ENCODE peak calls at places on chromosomes 16 and 17, in seven cellular contexts. One of them, this sample, is unnamed.

GRCh38 chr17:3497101-3497500 is 21.3 kb downstream of the ASPA start:
- DNase-seq in DMS153: no peak
- DNase-seq in lung: no peak
- DNase-seq in ELR: no peak
- DNase-seq in HS-27A: no peak
- DNase-seq in endothelial cell: no peak
- DNase-seq in M059J: no peak
- DNase-seq in this sample: no peak

GRCh38 chr17:49715717-49716279 is 8.0 kb upstream of the SLC35B1 start:
- DNase-seq in DMS153: no peak
- DNase-seq in lung: no peak
- DNase-seq in ELR: no peak
- DNase-seq in HS-27A: no peak
- DNase-seq in endothelial cell: no peak
- DNase-seq in M059J: no peak
- DNase-seq in this sample: no peak

GRCh38 chr16:54744998-54745397 is 185.7 kb upstream of the IRX5 start:
- DNase-seq in DMS153: no peak
- DNase-seq in lung: no peak
- DNase-seq in ELR: no peak
- DNase-seq in HS-27A: no peak
- DNase-seq in endothelial cell: no peak
- DNase-seq in M059J: no peak
- DNase-seq in this sample: no peak

GRCh38 chr17:63263053-63263452 is 183.1 kb downstream of the CYB561 start:
- DNase-seq in DMS153: no peak
- DNase-seq in lung: no peak
- DNase-seq in ELR: no peak
- DNase-seq in HS-27A: no peak
- DNase-seq in endothelial cell: no peak
- DNase-seq in M059J: no peak
- DNase-seq in this sample: no peak

GRCh38 chr17:419073-419735 is 66.6 kb upstream of the RPH3AL start:
- DNase-seq in DMS153: no peak
- DNase-seq in lung: no peak
- DNase-seq in ELR: no peak
- DNase-seq in HS-27A: no peak
- DNase-seq in endothelial cell: no peak
- DNase-seq in M059J: no peak
- DNase-seq in this sample: peak

GRCh38 chr17:78592991-78593329 is 15.8 kb upstream of the DNAH17 start:
- DNase-seq in DMS153: no peak
- DNase-seq in lung: no peak
- DNase-seq in ELR: no peak
- DNase-seq in HS-27A: no peak
- DNase-seq in endothelial cell: no peak
- DNase-seq in M059J: no peak
- DNase-seq in this sample: no peak

GRCh38 chr17:64230551-64231408 is 32.3 kb downstream of the TEX2 start:
- DNase-seq in DMS153: no peak
- DNase-seq in lung: no peak
- DNase-seq in ELR: peak
- DNase-seq in HS-27A: no peak
- DNase-seq in endothelial cell: no peak
- DNase-seq in M059J: peak
- DNase-seq in this sample: no peak

GRCh38 chr17:36529121-36529520 is 5.5 kb downstream of the MYO19 start:
- DNase-seq in DMS153: no peak
- DNase-seq in lung: peak
- DNase-seq in ELR: peak
- DNase-seq in HS-27A: no peak
- DNase-seq in endothelial cell: no peak
- DNase-seq in M059J: peak
- DNase-seq in this sample: no peak

GRCh38 chr16:47198180-47198575 is 54.4 kb upstream of the NETO2 start:
- DNase-seq in DMS153: no peak
- DNase-seq in lung: no peak
- DNase-seq in ELR: peak
- DNase-seq in HS-27A: no peak
- DNase-seq in endothelial cell: no peak
- DNase-seq in M059J: no peak
- DNase-seq in this sample: no peak

GRCh38 chr17:2634361-2634960 is 41.0 kb downstream of the PAFAH1B1 start:
- DNase-seq in DMS153: no peak
- DNase-seq in lung: no peak
- DNase-seq in ELR: peak
- DNase-seq in HS-27A: no peak
- DNase-seq in endothelial cell: no peak
- DNase-seq in M059J: peak
- DNase-seq in this sample: no peak

GRCh38 chr17:27294689-27295630 is 1.0 kb downstream of the WSB1 start:
- DNase-seq in DMS153: peak
- DNase-seq in lung: peak
- DNase-seq in ELR: peak
- DNase-seq in HS-27A: peak
- DNase-seq in endothelial cell: peak
- DNase-seq in M059J: peak
- DNase-seq in this sample: peak

GRCh38 chr17:57588086-57588485 is 157.0 kb downstream of the CCDC182 start:
- DNase-seq in DMS153: no peak
- DNase-seq in lung: no peak
- DNase-seq in ELR: no peak
- DNase-seq in HS-27A: no peak
- DNase-seq in endothelial cell: no peak
- DNase-seq in M059J: peak
- DNase-seq in this sample: no peak

GRCh38 chr16:11743308-11744074 is 834 bp upstream of the TXNDC11 start:
- DNase-seq in DMS153: no peak
- DNase-seq in lung: peak
- DNase-seq in ELR: peak
- DNase-seq in HS-27A: no peak
- DNase-seq in endothelial cell: peak
- DNase-seq in M059J: peak
- DNase-seq in this sample: no peak

This sample was measured in Jurkat, Clone E6-1.